ENCODE peak calls at places on chromosomes 4 and X, in eight cellular contexts. G is activated naive CD4-positive, alpha-beta T cell treated with Interleukin-2 at 50 U/mL for 16 hours; V is stimulated activated CD4-positive, alpha-beta T cell treated with anti-CD3 and anti-CD28 coated beads, Interleukin-15, amount 100 ng/mL, for 24 hours; S is choroid plexus epithelial cell; K is cardiac fibroblast; I is T-helper 1 cell; U is HEK293T; W is frontal cortex. B is an unnamed sample.

GRCh38 chrX:22340022-22340616 is 67.4 kb downstream of the CBLL2 start:
- DNase-seq in G (no peak), V (no peak), S (no peak), K (peak; percentile 16), I (no peak), U (no peak), W (no peak), B (no peak)

GRCh38 chr4:7070729-7071511 is 3.1 kb upstream of the GRPEL1 start:
- DNase-seq in G (peak; percentile 88), V (peak; percentile 89), S (peak; percentile 76), K (peak; percentile 73), I (peak; percentile 74), U (peak; percentile 74), W (peak; percentile 71), B (peak; percentile 22)

GRCh38 chr4:87213425-87213824 is 7.0 kb downstream of the KLHL8 start:
- DNase-seq in G (no peak), V (no peak), S (peak; percentile 71), K (peak; percentile 55), I (no peak), U (no peak), W (no peak), B (no peak)

GRCh38 chr4:107931775-107932321 is 499 bp downstream of the CYP2U1 start:
- DNase-seq in G (peak; percentile 40), V (peak; percentile 45), S (no peak), K (no peak), I (peak; percentile 8), U (no peak), W (peak; percentile 23), B (no peak)

GRCh38 chr4:5381981-5382441 is 326.3 kb downstream of the EVC2 start:
- DNase-seq in G (no peak), V (no peak), S (peak; percentile 67), K (peak; percentile 48), I (no peak), U (no peak), W (no peak), B (peak; percentile 51)

GRCh38 chrX:17192111-17192510 is 182.9 kb upstream of the NHS start:
- DNase-seq in G (no peak), V (no peak), S (no peak), K (no peak), I (no peak), U (no peak), W (no peak), B (peak; percentile 45)

GRCh38 chr4:184382189-184382846 is 92.0 kb downstream of the IRF2 start:
- DNase-seq in G (no peak), V (no peak), S (no peak), K (no peak), I (no peak), U (no peak), W (no peak), B (no peak)

GRCh38 chr4:43457866-43458265 is 565.4 kb downstream of the GRXCR1 start:
- DNase-seq in G (no peak), V (no peak), S (peak; percentile 16), K (no peak), I (no peak), U (no peak), W (no peak), B (peak; percentile 65)

GRCh38 chr4:174156239-174156826 is 127.1 kb downstream of the FBXO8 start:
- DNase-seq in G (no peak), V (no peak), S (peak; percentile 69), K (peak; percentile 81), I (no peak), U (peak; percentile 45), W (no peak), B (peak; percentile 9)

GRCh38 chr4:94757192-94758140 is at the start of gene BMPR1B:
- DNase-seq in G (no peak), V (peak; percentile 8), S (peak; percentile 74), K (peak; percentile 69), I (no peak), U (peak; percentile 62), W (no peak), B (peak; percentile 72)

GRCh38 chr4:149910177-149910576 is 94.5 kb upstream of the IQCM start:
- DNase-seq in G (no peak), V (no peak), S (no peak), K (no peak), I (no peak), U (no peak), W (no peak), B (no peak)

GRCh38 chr4:53599632-53600031 is 8.3 kb upstream of the LNX1 start:
- DNase-seq in G (no peak), V (no peak), S (no peak), K (no peak), I (no peak), U (no peak), W (no peak), B (no peak)

GRCh38 chr4:172716291-172716690 is 452.3 kb upstream of the GALNT7 start:
- DNase-seq in G (no peak), V (no peak), S (no peak), K (no peak), I (no peak), U (no peak), W (no peak), B (no peak)

GRCh38 chrX:68894513-68895338 is 65.9 kb downstream of the EFNB1 start:
- DNase-seq in G (peak; percentile 2), V (peak; percentile 36), S (peak; percentile 38), K (peak; percentile 37), I (no peak), U (no peak), W (peak; percentile 46), B (peak; percentile 63)

GRCh38 chrX:72142094-72142843 is 10.6 kb upstream of the RTL5 start:
- DNase-seq in G (no peak), V (no peak), S (no peak), K (no peak), I (no peak), U (no peak), W (no peak), B (peak; percentile 57)

GRCh38 chr4:89745708-89746107 is 91.3 kb downstream of the SNCA start:
- DNase-seq in G (no peak), V (no peak), S (no peak), K (no peak), I (no peak), U (no peak), W (no peak), B (no peak)

GRCh38 chr4:8725845-8726244 is 133.3 kb downstream of the CPZ start:
- DNase-seq in G (no peak), V (no peak), S (no peak), K (no peak), I (no peak), U (no peak), W (no peak), B (no peak)

GRCh38 chr4:5014007-5014682 is 5.1 kb downstream of the CYTL1 start:
- DNase-seq in G (no peak), V (no peak), S (no peak), K (no peak), I (no peak), U (no peak), W (no peak), B (no peak)

GRCh38 chrX:124388562-124388961 is 42.2 kb downstream of the SH2D1A start:
- DNase-seq in G (peak; percentile 45), V (peak; percentile 58), S (peak; percentile 63), K (peak; percentile 56), I (peak; percentile 13), U (peak; percentile 67), W (no peak), B (peak; percentile 3)

GRCh38 chr4:177785000-177785399 is 342.8 kb upstream of the AGA start:
- DNase-seq in G (no peak), V (no peak), S (no peak), K (no peak), I (no peak), U (no peak), W (no peak), B (no peak)

GRCh38 chr4:93317571-93317970 is 511.0 kb upstream of the ATOH1 start:
- DNase-seq in G (no peak), V (no peak), S (no peak), K (no peak), I (no peak), U (no peak), W (no peak), B (no peak)

GRCh38 chrX:132957211-132958085 is 981 bp downstream of the HS6ST2 start:
- DNase-seq in G (no peak), V (peak; percentile 18), S (no peak), K (no peak), I (no peak), U (peak; percentile 62), W (no peak), B (peak; percentile 10)

GRCh38 chr4:84582988-84583870 is at the start of gene CDS1:
- DNase-seq in G (peak; percentile 4), V (peak; percentile 28), S (no peak), K (no peak), I (no peak), U (peak; percentile 32), W (no peak), B (no peak)

GRCh38 chr4:74054483-74055032 is 16.1 kb upstream of the CXCL3 start:
- DNase-seq in G (no peak), V (no peak), S (no peak), K (no peak), I (no peak), U (no peak), W (no peak), B (no peak)

GRCh38 chrX:40152706-40153334 is 55.1 kb upstream of the BCOR start:
- DNase-seq in G (no peak), V (no peak), S (no peak), K (no peak), I (no peak), U (no peak), W (peak; percentile 79), B (no peak)

GRCh38 chrX:19237919-19238318 is 105.8 kb upstream of the PDHA1 start:
- DNase-seq in G (no peak), V (no peak), S (no peak), K (no peak), I (no peak), U (no peak), W (no peak), B (no peak)

GRCh38 chr4:180101348-180102083 is 2141.7 kb upstream of the TENM3 start:
- DNase-seq in G (no peak), V (no peak), S (no peak), K (no peak), I (no peak), U (no peak), W (no peak), B (no peak)

GRCh38 chrX:110226931-110227330 is 91.0 kb downstream of the AMMECR1 start:
- DNase-seq in G (no peak), V (no peak), S (no peak), K (peak; percentile 23), I (no peak), U (no peak), W (no peak), B (peak; percentile 8)

GRCh38 chr4:168511780-168512467 is 15.1 kb downstream of the PALLD start:
- DNase-seq in G (peak; percentile 62), V (peak; percentile 73), S (no peak), K (no peak), I (peak; percentile 50), U (no peak), W (no peak), B (no peak)

GRCh38 chr4:92101609-92102231 is 202.0 kb upstream of the GRID2 start:
- DNase-seq in G (no peak), V (no peak), S (peak; percentile 36), K (peak; percentile 38), I (no peak), U (no peak), W (no peak), B (peak; percentile 70)

GRCh38 chrX:72340572-72340971 is 34.9 kb upstream of the CITED1 start:
- DNase-seq in G (no peak), V (no peak), S (no peak), K (no peak), I (no peak), U (no peak), W (no peak), B (no peak)

GRCh38 chrX:150158554-150159332 is 204.4 kb upstream of the MAMLD1 start:
- DNase-seq in G (no peak), V (no peak), S (no peak), K (no peak), I (no peak), U (no peak), W (no peak), B (no peak)

GRCh38 chr4:111066447-111066846 is 443.6 kb upstream of the PITX2 start:
- DNase-seq in G (no peak), V (no peak), S (no peak), K (peak; percentile 17), I (no peak), U (no peak), W (no peak), B (peak; percentile 41)